ENCODE peak calls at places on chromosome X, in eight cellular contexts. W is sigmoid colon, Z is HCT116, E is adrenal gland, V is PC-3, J is body of pancreas, X is psoas muscle, P is foreskin keratinocyte. F is an unnamed sample.

GRCh38 chrX:107684956-107685385 is 56.7 kb downstream of the PRPS1 start:
- DNase-seq in Z (no peak), P (peak; percentile 78), V (no peak), W (peak; percentile 90), X (peak; percentile 64), J (peak; percentile 92), E (peak; percentile 87), F (peak; percentile 73)

GRCh38 chrX:20641954-20642353 is 375.2 kb upstream of the RPS6KA3 start:
- DNase-seq in X (no peak), E (no peak), Z (no peak), W (no peak), P (no peak), J (no peak), V (no peak), F (no peak)

GRCh38 chrX:73943572-73943899 is 360.4 kb upstream of the ZCCHC13 start:
- DNase-seq in W (no peak), X (no peak), E (no peak), P (no peak), J (no peak), V (no peak), Z (no peak), F (no peak)

GRCh38 chrX:13747836-13748235 is 13.3 kb downstream of the OFD1 start:
- DNase-seq in E (peak; percentile 71), V (peak; percentile 71), Z (peak; percentile 37), W (no peak), X (no peak), J (peak; percentile 57), P (no peak), F (peak; percentile 49)

GRCh38 chrX:101595739-101596419 is 21.9 kb downstream of the ARMCX6 start:
- DNase-seq in J (peak; percentile 45), W (no peak), Z (peak; percentile 58), P (peak; percentile 46), E (no peak), X (no peak), V (peak; percentile 70), F (peak; percentile 18)

GRCh38 chrX:115690554-115691216 is 129.7 kb downstream of the PLS3 start:
- DNase-seq in Z (peak; percentile 37), X (no peak), V (peak; percentile 84), W (peak; percentile 68), J (peak; percentile 41), E (peak; percentile 74), P (peak; percentile 55), F (peak; percentile 65)

GRCh38 chrX:122501652-122502051 is 682.4 kb upstream of the GRIA3 start:
- DNase-seq in X (no peak), W (no peak), V (no peak), P (no peak), E (no peak), J (no peak), Z (no peak), F (no peak)

GRCh38 chrX:113400193-113400704 is 559.6 kb upstream of the AMOT start:
- DNase-seq in Z (peak; percentile 33), P (peak; percentile 43), V (peak; percentile 6), J (no peak), X (no peak), W (no peak), E (no peak), F (peak; percentile 2)

GRCh38 chrX:120213438-120214265 is 37.0 kb upstream of the ZBTB33 start:
- DNase-seq in V (peak; percentile 77), Z (peak; percentile 31), X (peak; percentile 26), E (peak; percentile 82), W (no peak), P (no peak), J (peak; percentile 58), F (peak; percentile 63)

GRCh38 chrX:72121381-72121780 is 10.3 kb downstream of the RTL5 start:
- DNase-seq in P (peak; percentile 13), J (peak; percentile 50), V (peak; percentile 85), Z (no peak), W (peak; percentile 87), X (peak; percentile 40), E (no peak), F (no peak)

GRCh38 chrX:13364230-13364629 is 44.4 kb upstream of the ATXN3L start:
- DNase-seq in V (no peak), P (no peak), E (no peak), W (no peak), X (no peak), J (no peak), Z (no peak), F (no peak)

GRCh38 chrX:44093431-44093830 is 120.2 kb upstream of the NDP start:
- DNase-seq in Z (no peak), X (no peak), P (no peak), V (no peak), E (no peak), J (no peak), W (no peak), F (no peak)

GRCh38 chrX:133085785-133086184 is 11.1 kb downstream of the USP26 start:
- DNase-seq in V (peak; percentile 87), E (no peak), P (peak; percentile 79), J (peak; percentile 1), X (no peak), Z (no peak), W (no peak), F (peak; percentile 57)

DNA sequence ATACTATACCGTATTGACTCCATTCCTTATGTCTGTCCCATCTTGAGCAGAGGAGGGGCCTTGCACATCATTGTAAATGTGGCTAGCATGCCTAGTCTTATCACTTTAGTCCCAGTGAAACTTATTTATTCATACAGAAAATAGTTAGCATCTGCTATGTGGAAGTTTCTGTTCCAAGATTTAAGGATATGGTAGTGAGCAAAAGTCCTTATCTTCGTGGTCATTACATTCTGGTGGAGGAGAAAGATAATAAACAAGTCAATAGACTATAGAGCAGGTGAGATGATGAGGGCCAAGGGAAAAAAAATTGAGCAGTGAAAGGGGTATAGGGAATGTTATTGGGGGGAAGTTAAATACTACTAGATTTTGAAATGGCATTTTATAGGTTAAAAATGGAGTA is 63.4 kb upstream of the PRRG3 start:
- DNase-seq in J (no peak), E (no peak), Z (no peak), V (no peak), W (no peak), P (no peak), X (no peak), F (no peak)
- TF ChIP-seq CTCF in J (no peak), E (no peak), Z (no peak), V (no peak), W (no peak), P (no peak), X (no peak), F (no peak)

DNA sequence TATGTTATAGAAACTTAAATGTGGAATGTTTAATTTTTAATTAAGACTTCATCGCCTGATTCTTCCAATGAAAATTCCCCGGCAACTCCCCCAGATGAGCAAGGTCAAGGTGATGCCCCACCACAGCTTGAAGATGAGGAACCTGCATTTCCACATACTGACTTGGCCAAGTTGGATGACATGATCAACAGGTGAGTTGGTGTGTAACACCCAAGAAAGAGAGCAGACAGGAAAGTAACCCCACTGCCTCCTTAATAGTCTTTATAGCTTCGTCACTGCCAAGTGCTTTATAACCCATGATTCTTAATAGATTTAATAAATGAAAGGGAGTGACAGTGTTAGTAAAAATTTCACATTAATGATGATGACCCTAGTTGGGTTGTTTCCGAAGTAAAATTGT is 43.7 kb downstream of the USP9X start:
- DNase-seq in X (no peak), P (no peak), Z (no peak), J (no peak), E (no peak), V (no peak), W (no peak), F (no peak)
- H3K4me1 ChIP-seq in X (peaks cover 13% of the 10 kb centered on the region), P (no peaks in the 10 kb centered on the region), Z (no peaks in the 10 kb centered on the region), J (no peaks in the 10 kb centered on the region), E (peaks cover 26% of the 10 kb centered on the region), V (no peaks in the 10 kb centered on the region), W (peaks cover 9% of the 10 kb centered on the region), F (no peaks in the 10 kb centered on the region)

GRCh38 chrX:2629316-2630168 is 61.6 kb upstream of the CD99 start:
- DNase-seq in E (no peak), P (no peak), Z (no peak), X (no peak), J (no peak), W (no peak), V (no peak), F (peak; percentile 39)
- H3K27ac ChIP-seq in E (peak overlapping the region; percentile 51), P (no peak overlapping the region), Z (peak overlapping the region; percentile 65), X (no peak overlapping the region), J (no peak overlapping the region), W (no peak overlapping the region), V (no peak overlapping the region), F (peak overlapping the region; percentile 56)

GRCh38 chrX:104921606-104922205 is 298.8 kb downstream of the TEX13A start:
- DNase-seq in J (no peak), W (peak; percentile 57), X (no peak), P (peak; percentile 14), Z (no peak), E (peak; percentile 28), V (peak; percentile 24), F (no peak)
- TF ChIP-seq CTCF in J (no peak), W (no peak), X (no peak), P (no peak), Z (no peak), E (no peak), V (no peak), F (no peak)

DNA sequence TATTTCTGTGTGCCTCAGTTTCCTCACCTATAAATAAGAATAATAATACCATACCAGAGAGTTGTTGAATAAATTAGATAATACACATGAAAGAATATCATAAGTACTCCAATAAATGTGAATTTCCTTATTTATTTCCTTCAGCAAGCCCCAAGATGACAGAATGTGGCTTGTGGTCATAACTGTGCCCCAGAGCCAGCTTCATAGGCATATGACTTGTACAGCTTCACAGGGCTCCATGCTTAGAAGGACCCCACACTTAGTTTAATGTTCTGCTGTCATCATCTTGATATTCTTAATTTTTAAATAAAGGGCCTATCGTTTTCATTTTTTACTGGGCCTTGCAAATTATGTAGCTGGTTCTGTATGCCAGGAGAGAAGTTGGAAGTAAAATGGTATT is 25.3 kb downstream of the VSIG4 start:
- DNase-seq in X (no peak), W (no peak), J (no peak), E (no peak), Z (no peak), P (no peak), V (no peak), F (no peak)
- H3K4me1 ChIP-seq in X (no peaks in the 10 kb centered on the region), W (no peaks in the 10 kb centered on the region), J (no peaks in the 10 kb centered on the region), E (peaks cover 3% of the 10 kb centered on the region), Z (peaks cover 2% of the 10 kb centered on the region), P (no peaks in the 10 kb centered on the region), V (no peaks in the 10 kb centered on the region), F (no peaks in the 10 kb centered on the region)

DNA sequence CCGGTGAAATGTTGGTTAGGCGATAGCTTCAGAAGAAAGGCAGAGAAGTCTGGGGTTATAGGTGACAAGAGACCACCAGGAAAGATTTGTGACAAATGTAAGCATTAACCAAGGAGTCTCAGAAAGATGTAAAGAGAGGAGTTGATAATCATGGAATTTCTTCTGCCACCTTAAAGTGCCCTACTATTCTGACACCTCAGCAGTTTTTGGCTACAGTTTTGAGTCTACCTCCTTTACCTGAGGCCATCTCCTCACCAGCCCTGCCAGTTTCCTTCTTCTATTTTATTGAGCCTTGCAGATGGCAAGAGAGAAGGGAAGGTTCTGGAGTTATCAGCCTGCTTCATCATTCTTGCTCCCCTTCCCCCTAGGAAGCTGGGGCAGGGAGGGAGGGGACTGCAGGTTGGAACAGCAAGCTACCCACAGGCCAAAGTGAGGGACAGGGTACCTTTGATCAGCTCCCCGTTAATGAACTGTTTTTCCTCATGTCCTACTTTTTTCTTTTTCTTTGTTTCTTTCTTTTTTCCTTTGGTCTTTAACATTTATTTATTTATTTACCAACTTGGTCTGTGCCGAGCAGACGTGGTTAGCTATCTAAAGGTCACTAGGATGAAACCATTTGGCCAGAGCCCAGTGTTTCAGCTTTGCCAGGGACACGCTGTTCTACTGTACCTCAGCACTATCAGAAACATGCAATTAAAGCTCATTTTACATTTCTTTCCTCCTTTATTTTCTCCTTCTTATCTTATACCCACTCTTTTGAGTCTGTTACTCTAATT is 438.7 kb upstream of the AR start:
- DNase-seq in E (peak; percentile 70), Z (no peak), J (peak; percentile 3), W (no peak), V (no peak), X (no peak), P (no peak), F (no peak)
- H3K27ac ChIP-seq in E (no peak overlapping the region), Z (no peak overlapping the region), J (no peak overlapping the region), W (no peak overlapping the region), V (no peak overlapping the region), X (no peak overlapping the region), P (no peak overlapping the region), F (no peak overlapping the region)

F was measured in PC-9.